ENCODE peak calls at places on chromosomes 16 and 17, in eight cellular contexts. One of them, this sample, is unnamed.

GRCh38 chr17:9763643-9764042 is 27.7 kb downstream of the DHRS7C start:
- DNase-seq in K562: no peak
- DNase-seq in tibial nerve: no peak
- DNase-seq in A549: peak; percentile 58
- DNase-seq in transverse colon: no peak
- DNase-seq in Peyer's patch: no peak
- DNase-seq in breast epithelium: no peak
- DNase-seq in IMR-90: no peak
- DNase-seq in this sample: no peak

GRCh38 chr16:81821422-81822128 is 42.5 kb downstream of the PLCG2 start:
- DNase-seq in K562: no peak
- DNase-seq in tibial nerve: no peak
- DNase-seq in A549: no peak
- DNase-seq in transverse colon: peak; percentile 33
- DNase-seq in Peyer's patch: no peak
- DNase-seq in breast epithelium: no peak
- DNase-seq in IMR-90: no peak
- DNase-seq in this sample: no peak

GRCh38 chr16:56933828-56934598 is 2.1 kb downstream of the HERPUD1 start:
- DNase-seq in K562: no peak
- DNase-seq in tibial nerve: no peak
- DNase-seq in A549: no peak
- DNase-seq in transverse colon: no peak
- DNase-seq in Peyer's patch: no peak
- DNase-seq in breast epithelium: no peak
- DNase-seq in IMR-90: no peak
- DNase-seq in this sample: no peak

GRCh38 chr17:78962345-78962983 is 17.3 kb downstream of the LGALS3BP start:
- DNase-seq in K562: no peak
- DNase-seq in tibial nerve: no peak
- DNase-seq in A549: peak; percentile 57
- DNase-seq in transverse colon: peak; percentile 71
- DNase-seq in Peyer's patch: peak; percentile 85
- DNase-seq in breast epithelium: no peak
- DNase-seq in IMR-90: peak; percentile 24
- DNase-seq in this sample: no peak

GRCh38 chr16:3754304-3754703 is 37.0 kb upstream of the TRAP1 start:
- DNase-seq in K562: no peak
- DNase-seq in tibial nerve: no peak
- DNase-seq in A549: no peak
- DNase-seq in transverse colon: no peak
- DNase-seq in Peyer's patch: no peak
- DNase-seq in breast epithelium: no peak
- DNase-seq in IMR-90: peak; percentile 62
- DNase-seq in this sample: no peak

GRCh38 chr17:3961564-3962047 is 2.6 kb downstream of the ATP2A3 start:
- DNase-seq in K562: no peak
- DNase-seq in tibial nerve: no peak
- DNase-seq in A549: no peak
- DNase-seq in transverse colon: peak; percentile 81
- DNase-seq in Peyer's patch: no peak
- DNase-seq in breast epithelium: no peak
- DNase-seq in IMR-90: no peak
- DNase-seq in this sample: no peak

GRCh38 chr17:68456529-68457167 is 648 bp downstream of the WIPI1 start:
- DNase-seq in K562: no peak
- DNase-seq in tibial nerve: peak; percentile 82
- DNase-seq in A549: peak; percentile 84
- DNase-seq in transverse colon: peak; percentile 82
- DNase-seq in Peyer's patch: peak; percentile 79
- DNase-seq in breast epithelium: peak; percentile 87
- DNase-seq in IMR-90: peak; percentile 90
- DNase-seq in this sample: peak; percentile 81

GRCh38 chr17:55411463-55411855 is 10.2 kb downstream of the MMD start:
- DNase-seq in K562: no peak
- DNase-seq in tibial nerve: no peak
- DNase-seq in A549: no peak
- DNase-seq in transverse colon: no peak
- DNase-seq in Peyer's patch: no peak
- DNase-seq in breast epithelium: no peak
- DNase-seq in IMR-90: no peak
- DNase-seq in this sample: no peak

DNA sequence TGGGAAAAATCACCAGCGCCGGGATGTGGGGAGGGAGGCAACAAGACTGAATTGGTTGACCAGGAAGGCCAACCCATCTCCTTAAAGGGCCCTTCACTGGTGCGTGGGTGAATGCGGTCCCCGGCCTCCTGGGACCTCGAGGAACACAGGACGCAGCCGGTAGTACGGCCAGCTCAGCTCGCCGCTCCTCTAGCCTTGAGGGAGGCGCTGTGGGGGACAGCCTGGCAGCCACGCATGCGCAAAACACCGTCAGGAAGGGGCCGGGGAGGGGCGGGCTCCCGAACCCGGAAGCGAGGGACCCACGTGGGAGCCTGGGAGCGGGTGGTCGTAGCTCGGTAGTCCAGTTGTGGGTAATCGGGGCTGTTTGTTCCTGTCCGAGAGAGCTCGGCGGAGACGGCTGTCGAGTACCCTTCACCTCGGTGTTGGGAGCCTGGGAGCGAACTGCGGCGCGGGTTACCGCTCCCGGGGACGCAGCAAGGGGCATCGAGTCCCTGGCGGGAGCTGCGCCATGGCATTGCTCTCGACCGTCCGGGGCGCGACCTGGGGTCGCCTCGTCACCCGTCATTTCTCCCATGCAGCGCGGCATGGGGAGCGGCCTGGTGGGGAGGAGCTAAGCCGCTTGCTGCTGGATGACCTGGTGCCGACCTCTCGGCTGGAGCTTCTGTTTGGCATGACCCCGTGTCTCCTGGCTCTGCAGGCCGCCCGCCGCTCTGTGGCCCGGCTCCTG is at the start of gene MRM1:
- DNase-seq in K562: peak; percentile 94
- DNase-seq in tibial nerve: peak; percentile 85
- DNase-seq in A549: peak; percentile 96
- DNase-seq in transverse colon: peak; percentile 95
- DNase-seq in Peyer's patch: peak; percentile 94
- DNase-seq in breast epithelium: peak; percentile 83
- DNase-seq in IMR-90: peak; percentile 89
- DNase-seq in this sample: peak; percentile 94
- TF ChIP-seq POLR2A in K562: peak; percentile 87
- TF ChIP-seq POLR2A in tibial nerve: peak; percentile 58
- TF ChIP-seq POLR2A in A549: peak; percentile 97
- TF ChIP-seq POLR2A in transverse colon: peak; percentile 77
- TF ChIP-seq POLR2A in Peyer's patch: peak; percentile 84
- TF ChIP-seq POLR2A in breast epithelium: peak; percentile 56
- TF ChIP-seq POLR2A in IMR-90: peak; percentile 81
- TF ChIP-seq POLR2A in this sample: peak; percentile 42

GRCh38 chr16:68267612-68268405 is 3.5 kb downstream of the SLC7A6 start:
- DNase-seq in K562: no peak
- DNase-seq in tibial nerve: no peak
- DNase-seq in A549: no peak
- DNase-seq in transverse colon: no peak
- DNase-seq in Peyer's patch: no peak
- DNase-seq in breast epithelium: no peak
- DNase-seq in IMR-90: no peak
- DNase-seq in this sample: no peak

GRCh38 chr16:68263559-68264127 is 683 bp upstream of the SLC7A6 start:
- DNase-seq in K562: no peak
- DNase-seq in tibial nerve: no peak
- DNase-seq in A549: no peak
- DNase-seq in transverse colon: no peak
- DNase-seq in Peyer's patch: no peak
- DNase-seq in breast epithelium: no peak
- DNase-seq in IMR-90: no peak
- DNase-seq in this sample: no peak

GRCh38 chr16:68269793-68270192 is 5.5 kb downstream of the SLC7A6 start:
- DNase-seq in K562: no peak
- DNase-seq in tibial nerve: no peak
- DNase-seq in A549: no peak
- DNase-seq in transverse colon: no peak
- DNase-seq in Peyer's patch: no peak
- DNase-seq in breast epithelium: no peak
- DNase-seq in IMR-90: no peak
- DNase-seq in this sample: no peak

GRCh38 chr16:68264128-68265077 is at the start of gene SLC7A6:
- DNase-seq in K562: peak; percentile 93
- DNase-seq in tibial nerve: peak; percentile 57
- DNase-seq in A549: peak; percentile 84
- DNase-seq in transverse colon: peak; percentile 82
- DNase-seq in Peyer's patch: peak; percentile 85
- DNase-seq in breast epithelium: peak; percentile 42
- DNase-seq in IMR-90: peak; percentile 69
- DNase-seq in this sample: peak; percentile 77

DNA sequence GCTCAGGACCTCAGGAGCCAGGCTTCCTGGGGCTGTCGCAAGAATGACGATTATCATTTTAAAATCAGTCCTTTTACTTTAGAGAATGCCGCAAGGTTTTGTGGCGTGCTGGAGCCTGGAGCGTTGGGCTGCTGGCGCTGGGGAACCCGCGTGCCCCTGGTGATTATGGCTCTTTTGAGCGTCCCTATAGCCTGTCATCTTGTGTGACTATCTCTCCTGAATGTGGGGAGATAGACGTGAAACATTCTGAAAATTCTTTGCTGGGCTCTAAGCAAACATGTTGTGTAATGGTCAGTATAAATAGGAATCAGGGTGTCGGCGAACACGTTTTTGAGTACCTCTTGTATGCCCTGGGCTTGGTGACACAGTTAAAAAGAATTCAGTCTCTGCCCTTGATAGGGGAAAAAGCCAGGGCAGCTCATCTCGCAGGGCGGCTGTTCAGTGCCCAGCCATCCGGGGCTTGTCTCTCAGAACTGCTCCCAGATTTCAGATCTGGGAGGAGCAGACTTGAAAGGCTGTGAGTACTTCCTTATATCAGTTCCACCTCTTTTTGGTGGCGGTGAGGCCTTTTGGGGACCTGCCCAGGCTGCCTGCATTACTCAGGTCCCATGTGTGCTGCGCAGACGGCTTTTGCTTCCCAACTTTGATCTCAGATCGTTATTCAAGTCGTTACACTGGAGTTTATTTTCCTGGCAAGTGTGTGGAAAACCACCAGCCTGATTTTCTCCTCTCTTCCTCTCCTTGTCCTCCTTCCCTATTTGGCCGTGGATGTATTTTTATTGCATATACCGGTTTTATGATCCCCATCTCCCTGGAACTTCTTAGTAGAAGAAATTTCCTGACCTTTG is 976 bp downstream of the SLC7A6 start:
- DNase-seq in K562: peak; percentile 45
- DNase-seq in tibial nerve: peak; percentile 73
- DNase-seq in A549: peak; percentile 91
- DNase-seq in transverse colon: peak; percentile 76
- DNase-seq in Peyer's patch: peak; percentile 72
- DNase-seq in breast epithelium: peak; percentile 43
- DNase-seq in IMR-90: peak; percentile 69
- DNase-seq in this sample: no peak
- TF ChIP-seq POLR2A in K562: peak; percentile 8
- TF ChIP-seq POLR2A in tibial nerve: peak; percentile 52
- TF ChIP-seq POLR2A in A549: peak; percentile 22
- TF ChIP-seq POLR2A in transverse colon: peak; percentile 46
- TF ChIP-seq POLR2A in Peyer's patch: peak; percentile 30
- TF ChIP-seq POLR2A in breast epithelium: peak; percentile 19
- TF ChIP-seq POLR2A in IMR-90: peak; percentile 60
- TF ChIP-seq POLR2A in this sample: no peak

DNA sequence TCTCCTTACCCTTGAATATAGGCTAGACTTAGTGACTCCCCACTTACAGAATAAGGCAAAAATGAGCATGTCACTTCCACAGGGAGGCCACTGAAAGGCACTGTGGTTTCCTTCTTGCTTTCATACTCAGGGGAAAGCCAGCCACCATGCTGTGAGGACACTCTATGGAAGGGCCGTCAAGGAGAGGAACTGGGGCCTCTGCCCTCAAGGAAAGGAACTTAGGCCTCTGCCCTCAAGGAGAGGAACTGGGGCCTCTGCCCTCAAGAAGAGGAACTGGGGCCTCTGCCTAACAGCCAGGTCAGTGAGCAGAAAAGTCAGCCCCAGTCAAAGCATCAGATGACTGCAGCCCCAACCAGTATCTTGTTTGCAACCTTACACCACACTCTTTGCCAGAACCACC is 30.1 kb downstream of the VPS35 start:
- DNase-seq in K562: no peak
- DNase-seq in tibial nerve: peak; percentile 14
- DNase-seq in A549: no peak
- DNase-seq in transverse colon: peak; percentile 12
- DNase-seq in Peyer's patch: no peak
- DNase-seq in breast epithelium: no peak
- DNase-seq in IMR-90: no peak
- DNase-seq in this sample: no peak
- TF ChIP-seq POLR2A in K562: no peak
- TF ChIP-seq POLR2A in tibial nerve: no peak
- TF ChIP-seq POLR2A in A549: no peak
- TF ChIP-seq POLR2A in transverse colon: no peak
- TF ChIP-seq POLR2A in Peyer's patch: no peak
- TF ChIP-seq POLR2A in breast epithelium: no peak
- TF ChIP-seq POLR2A in IMR-90: no peak
- TF ChIP-seq POLR2A in this sample: no peak

GRCh38 chr16:70746040-70746707 is 54.8 kb downstream of the VAC14 start:
- DNase-seq in K562: peak; percentile 33
- DNase-seq in tibial nerve: peak; percentile 65
- DNase-seq in A549: peak; percentile 79
- DNase-seq in transverse colon: peak; percentile 67
- DNase-seq in Peyer's patch: no peak
- DNase-seq in breast epithelium: peak; percentile 80
- DNase-seq in IMR-90: peak; percentile 94
- DNase-seq in this sample: peak; percentile 79

GRCh38 chr16:70745536-70746025 is 55.4 kb downstream of the VAC14 start:
- DNase-seq in K562: no peak
- DNase-seq in tibial nerve: no peak
- DNase-seq in A549: no peak
- DNase-seq in transverse colon: no peak
- DNase-seq in Peyer's patch: no peak
- DNase-seq in breast epithelium: no peak
- DNase-seq in IMR-90: no peak
- DNase-seq in this sample: no peak

GRCh38 chr16:70747703-70748631 is 53.0 kb downstream of the VAC14 start:
- DNase-seq in K562: no peak
- DNase-seq in tibial nerve: no peak
- DNase-seq in A549: no peak
- DNase-seq in transverse colon: no peak
- DNase-seq in Peyer's patch: no peak
- DNase-seq in breast epithelium: peak; percentile 56
- DNase-seq in IMR-90: peak; percentile 16
- DNase-seq in this sample: no peak

GRCh38 chr16:70749006-70749678 is 51.8 kb downstream of the VAC14 start:
- DNase-seq in K562: no peak
- DNase-seq in tibial nerve: no peak
- DNase-seq in A549: no peak
- DNase-seq in transverse colon: peak; percentile 76
- DNase-seq in Peyer's patch: no peak
- DNase-seq in breast epithelium: peak; percentile 52
- DNase-seq in IMR-90: no peak
- DNase-seq in this sample: no peak

DNA sequence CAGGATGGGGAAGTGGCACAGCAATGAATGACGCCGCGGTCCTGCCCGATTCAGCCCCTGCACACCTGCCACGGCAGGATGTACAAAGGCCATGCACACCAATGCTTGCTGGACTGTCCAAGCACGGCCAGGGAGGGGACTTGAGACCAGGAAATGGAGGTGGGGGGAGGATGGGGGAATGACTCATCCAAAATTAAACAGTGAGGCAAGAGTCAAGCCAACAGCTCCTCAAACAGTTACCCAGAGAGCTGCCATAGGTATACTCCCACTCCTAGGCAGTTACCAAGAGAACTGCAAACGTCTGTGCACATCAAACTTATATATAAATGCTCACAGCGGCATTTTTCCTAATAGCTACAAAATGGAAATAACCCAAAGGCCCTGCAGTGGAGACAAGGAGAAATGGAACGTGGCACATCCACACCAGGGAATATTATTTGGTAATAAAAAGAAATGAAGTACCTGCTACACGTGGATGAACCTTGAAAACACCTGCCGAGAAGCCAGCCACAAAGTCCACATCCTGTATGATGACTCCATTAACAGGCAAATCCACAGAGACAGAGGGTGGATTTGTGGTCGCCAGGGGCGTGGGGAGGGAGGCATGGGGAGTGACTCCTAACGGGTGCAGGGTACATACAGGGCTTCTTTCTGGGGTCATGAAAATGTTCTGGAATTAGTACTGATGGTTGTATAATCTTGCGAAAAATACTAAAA is 54.1 kb downstream of the VAC14 start:
- DNase-seq in K562: peak; percentile 79
- DNase-seq in tibial nerve: peak; percentile 68
- DNase-seq in A549: peak; percentile 95
- DNase-seq in transverse colon: peak; percentile 82
- DNase-seq in Peyer's patch: peak; percentile 81
- DNase-seq in breast epithelium: peak; percentile 75
- DNase-seq in IMR-90: peak; percentile 96
- DNase-seq in this sample: peak; percentile 56
- TF ChIP-seq POLR2A in K562: no peak
- TF ChIP-seq POLR2A in tibial nerve: no peak
- TF ChIP-seq POLR2A in A549: peak; percentile 11
- TF ChIP-seq POLR2A in transverse colon: no peak
- TF ChIP-seq POLR2A in Peyer's patch: no peak
- TF ChIP-seq POLR2A in breast epithelium: no peak
- TF ChIP-seq POLR2A in IMR-90: no peak
- TF ChIP-seq POLR2A in this sample: no peak